ENCODE peak calls at places on chromosomes 4 and X, in five cellular contexts. R is neuronal stem cell, C is mesenchymal stem cell, U is IMR-90, O is H1. F is an unnamed sample.

GRCh38 chr4:34250562-34250961 is 1993.8 kb downstream of the ARAP2 start:
- DNase-seq in R (no peak), C (peak), U (peak), O (no peak), F (no peak)

GRCh38 chrX:121598356-121598755 is 550.9 kb downstream of the GLUD2 start:
- DNase-seq in R (no peak), C (no peak), U (no peak), O (no peak), F (no peak)

GRCh38 chrX:95290455-95290854 is 1394.2 kb upstream of the DIAPH2 start:
- DNase-seq in R (no peak), C (no peak), U (no peak), O (peak), F (peak)

GRCh38 chr4:8391972-8392371 is 48.6 kb downstream of the ACOX3 start:
- DNase-seq in R (no peak), C (peak), U (peak), O (no peak), F (no peak)

GRCh38 chrX:30296408-30297254 is 12.6 kb downstream of the NR0B1 start:
- DNase-seq in R (no peak), C (no peak), U (no peak), O (no peak), F (no peak)

GRCh38 chr4:106852416-106852815 is 183.7 kb downstream of the DKK2 start:
- DNase-seq in R (no peak), C (no peak), U (no peak), O (no peak), F (no peak)

GRCh38 chr4:35342833-35343232 is 901.5 kb downstream of the ARAP2 start:
- DNase-seq in R (no peak), C (no peak), U (no peak), O (no peak), F (no peak)

GRCh38 chrX:119272882-119273806 is 37.1 kb downstream of the PGRMC1 start:
- DNase-seq in R (peak), C (peak), U (peak), O (peak), F (peak)

GRCh38 chr4:153438916-153439756 is 27.0 kb upstream of the TMEM131L start:
- DNase-seq in R (no peak), C (no peak), U (no peak), O (no peak), F (no peak)

GRCh38 chr4:26047795-26048194 is 133.8 kb downstream of the SMIM20 start:
- DNase-seq in R (no peak), C (no peak), U (no peak), O (no peak), F (no peak)
- H3K4me2 ChIP-seq in R (no peak), C (no peak), U (no peak), O (no peak), F (no peak)

DNA sequence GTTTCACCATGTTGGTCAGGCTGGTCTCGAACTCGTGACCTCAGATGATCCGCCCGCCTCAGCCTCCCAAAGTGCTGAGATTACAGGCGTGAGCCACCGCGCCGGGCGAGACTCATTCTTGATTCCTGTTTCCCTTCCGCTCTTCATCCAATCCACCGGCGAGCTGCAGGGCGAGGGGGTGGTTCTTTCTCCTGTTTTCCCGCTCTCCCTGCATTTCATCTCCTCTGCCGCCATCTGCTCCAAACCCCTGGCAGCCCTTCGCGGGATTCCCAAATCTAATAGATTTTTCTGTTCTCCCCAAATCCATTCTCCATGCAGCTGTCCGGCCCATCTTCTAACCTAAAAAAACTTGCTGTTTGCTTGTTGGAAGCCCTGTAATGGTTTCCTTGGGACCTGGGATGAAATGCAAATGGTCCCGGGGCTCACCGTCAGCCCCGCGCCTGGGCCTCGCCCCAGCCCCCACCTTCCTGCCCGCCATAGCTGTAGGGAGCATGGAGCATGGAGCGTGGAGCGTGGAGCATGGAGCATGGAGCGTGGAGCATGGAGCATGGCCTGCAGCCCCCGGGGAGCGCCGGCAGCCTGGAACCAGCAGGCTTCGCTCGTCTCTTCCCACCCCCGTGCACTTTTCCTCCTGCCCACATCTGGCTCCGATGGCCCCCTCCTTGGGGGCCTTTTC is 1.1 kb downstream of the ZFP42 start:
- DNase-seq in R (no peak), C (no peak), U (no peak), O (no peak), F (peak)
- H3K18ac ChIP-seq in R (peak), C (peak), U (no peak), O (peak), F (peak)

GRCh38 chr4:158538176-158538575 is 16.5 kb downstream of the RXFP1 start:
- DNase-seq in R (no peak), C (peak), U (peak), O (no peak), F (peak)

GRCh38 chr4:158532556-158533231 is 11.0 kb downstream of the RXFP1 start:
- DNase-seq in R (no peak), C (no peak), U (no peak), O (no peak), F (no peak)

GRCh38 chr4:158534727-158535126 is 13.0 kb downstream of the RXFP1 start:
- DNase-seq in R (no peak), C (no peak), U (no peak), O (no peak), F (no peak)

GRCh38 chr4:158536833-158537232 is 15.2 kb downstream of the RXFP1 start:
- DNase-seq in R (no peak), C (no peak), U (no peak), O (no peak), F (no peak)

DNA sequence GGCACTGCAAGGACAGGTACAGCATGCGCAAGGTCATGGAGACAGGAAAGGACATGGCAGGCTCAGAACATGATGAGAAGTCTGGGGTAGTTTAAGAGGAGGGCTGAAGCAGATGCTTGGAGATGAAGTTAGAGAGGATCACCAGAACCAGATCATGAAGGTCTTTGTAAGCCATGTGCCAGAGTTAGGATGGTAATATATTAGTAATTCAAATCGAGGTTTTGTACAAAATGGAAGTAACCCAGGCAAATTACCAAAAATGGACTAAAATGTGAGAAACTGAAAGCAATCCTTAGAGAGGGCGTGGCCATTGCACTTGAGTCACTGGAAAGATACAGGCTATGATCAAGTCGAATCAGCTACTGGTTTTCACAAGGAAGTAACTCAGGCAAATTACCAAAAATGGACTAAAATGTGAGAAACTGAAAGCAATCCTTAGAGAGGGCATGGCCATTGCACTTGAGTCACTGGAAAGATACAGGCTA is 13.5 kb downstream of the RXFP1 start:
- DNase-seq in R (no peak), C (peak), U (peak), O (no peak), F (no peak)
- H3K4me2 ChIP-seq in R (no peak), C (no peak), U (peak), O (no peak), F (no peak)

GRCh38 chr4:138910201-138910913 is 105.2 kb upstream of the NOCT start:
- DNase-seq in R (no peak), C (peak), U (peak), O (no peak), F (no peak)
- H3K18ac ChIP-seq in R (no peak), C (no peak), U (no peak), O (no peak), F (no peak)

GRCh38 chr4:188268081-188268908 is 129.1 kb downstream of the TRIML1 start:
- DNase-seq in R (no peak), C (no peak), U (no peak), O (no peak), F (no peak)
- H3K4me2 ChIP-seq in R (no peak), C (no peak), U (no peak), O (no peak), F (no peak)

DNA sequence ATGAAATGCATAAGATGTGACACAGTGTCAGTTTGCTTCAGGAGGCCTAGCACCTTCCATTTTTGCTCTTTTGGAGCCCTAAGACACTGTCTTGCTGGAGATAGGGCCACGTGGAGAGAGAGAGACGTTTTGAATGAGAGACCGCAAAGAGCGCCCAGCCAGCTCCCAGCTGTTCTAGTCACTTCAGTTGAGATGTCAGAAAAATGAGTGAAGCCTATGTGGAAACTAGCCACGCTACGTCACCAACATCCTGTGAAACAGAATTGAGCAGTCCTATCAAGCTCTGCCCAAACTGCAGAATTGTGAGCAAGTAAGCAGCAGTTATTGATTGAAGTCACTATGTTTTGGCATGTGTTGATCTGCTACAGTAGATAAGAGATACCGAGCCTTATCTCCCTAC is 13.1 kb downstream of the GPR82 start:
- DNase-seq in R (no peak), C (no peak), U (no peak), O (no peak), F (no peak)
- H3K18ac ChIP-seq in R (no peak), C (no peak), U (no peak), O (no peak), F (no peak)

DNA sequence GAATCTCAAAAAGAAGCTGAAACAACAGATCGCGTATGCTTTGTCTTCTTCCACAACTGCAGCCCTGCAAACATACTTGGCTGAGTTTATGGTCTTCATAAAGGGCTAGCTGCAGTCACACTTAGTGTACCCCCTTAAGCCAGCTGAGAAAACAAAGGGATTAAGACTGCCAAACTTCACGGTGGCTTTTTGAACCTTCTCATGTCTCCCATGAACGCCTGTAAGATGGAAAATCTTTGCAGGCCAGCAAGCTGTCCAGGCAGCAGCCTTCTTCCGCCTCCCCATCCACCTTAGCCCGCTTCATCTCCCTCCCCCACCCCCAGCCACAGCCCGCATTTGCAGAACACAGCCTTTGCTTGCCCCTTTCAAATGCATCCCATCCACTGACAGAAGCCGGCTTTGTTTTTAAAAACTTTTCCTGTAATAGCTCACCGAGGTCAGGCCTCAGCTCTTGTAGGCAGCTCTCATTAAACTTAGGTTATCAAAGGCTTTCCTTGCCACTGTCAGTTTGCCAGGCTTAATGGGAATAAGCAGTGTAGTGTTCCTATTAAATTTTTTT is 113.8 kb upstream of the FAM9B start:
- DNase-seq in R (no peak), C (peak), U (no peak), O (peak), F (peak)
- H3K4me2 ChIP-seq in R (no peak), C (no peak), U (no peak), O (peak), F (no peak)